ENCODE peak calls at places on chromosome 5, in ten cellular contexts. One of them, this sample, is unnamed.

GRCh38 chr5:37940931-37941623 is 101.2 kb upstream of the GDNF start:
- DNase-seq in activated naive CD8-positive, alpha-beta T cell treated with anti-CD3 and anti-CD28 coated beads, Interleukin-2, amount 50 U/mL, for 24 hours: no peak
- DNase-seq in right atrium auricular region: no peak
- DNase-seq in stimulated activated naive CD8-positive, alpha-beta T cell treated with anti-CD3 and anti-CD28 coated beads, Interleukin-15, Interleukin-2, amounts not matched to agents 100 U/mL and 50 U/mL, for 24 hours: no peak
- DNase-seq in stimulated activated CD4-positive, alpha-beta T cell treated with anti-CD3 and anti-CD28 coated beads, TNF-alpha, amount 100 ng/mL, for 1 hour: no peak
- DNase-seq in ELF-1: no peak
- DNase-seq in fibroblast of the conjunctiva: no peak
- DNase-seq in activated CD8-positive, alpha-beta memory T cell treated with anti-CD3 and anti-CD28 coated beads, Interleukin-2, amount 50 U/mL, for 4 hours: no peak
- DNase-seq in HT-29: no peak
- DNase-seq in brain microvascular endothelial cell: no peak
- DNase-seq in this sample: no peak

GRCh38 chr5:96963267-96963666 is 27.4 kb downstream of the LNPEP start:
- DNase-seq in activated naive CD8-positive, alpha-beta T cell treated with anti-CD3 and anti-CD28 coated beads, Interleukin-2, amount 50 U/mL, for 24 hours: no peak
- DNase-seq in right atrium auricular region: peak
- DNase-seq in stimulated activated naive CD8-positive, alpha-beta T cell treated with anti-CD3 and anti-CD28 coated beads, Interleukin-15, Interleukin-2, amounts not matched to agents 100 U/mL and 50 U/mL, for 24 hours: peak
- DNase-seq in stimulated activated CD4-positive, alpha-beta T cell treated with anti-CD3 and anti-CD28 coated beads, TNF-alpha, amount 100 ng/mL, for 1 hour: no peak
- DNase-seq in ELF-1: peak
- DNase-seq in fibroblast of the conjunctiva: peak
- DNase-seq in activated CD8-positive, alpha-beta memory T cell treated with anti-CD3 and anti-CD28 coated beads, Interleukin-2, amount 50 U/mL, for 4 hours: peak
- DNase-seq in HT-29: no peak
- DNase-seq in brain microvascular endothelial cell: peak
- DNase-seq in this sample: no peak

GRCh38 chr5:112848116-112848811 is 12.8 kb upstream of the SRP19 start:
- DNase-seq in activated naive CD8-positive, alpha-beta T cell treated with anti-CD3 and anti-CD28 coated beads, Interleukin-2, amount 50 U/mL, for 24 hours: no peak
- DNase-seq in right atrium auricular region: no peak
- DNase-seq in stimulated activated naive CD8-positive, alpha-beta T cell treated with anti-CD3 and anti-CD28 coated beads, Interleukin-15, Interleukin-2, amounts not matched to agents 100 U/mL and 50 U/mL, for 24 hours: no peak
- DNase-seq in stimulated activated CD4-positive, alpha-beta T cell treated with anti-CD3 and anti-CD28 coated beads, TNF-alpha, amount 100 ng/mL, for 1 hour: no peak
- DNase-seq in ELF-1: peak
- DNase-seq in fibroblast of the conjunctiva: peak
- DNase-seq in activated CD8-positive, alpha-beta memory T cell treated with anti-CD3 and anti-CD28 coated beads, Interleukin-2, amount 50 U/mL, for 4 hours: no peak
- DNase-seq in HT-29: peak
- DNase-seq in brain microvascular endothelial cell: peak
- DNase-seq in this sample: no peak

GRCh38 chr5:145988993-145989392 is 52.6 kb downstream of the SH3RF2 start:
- DNase-seq in activated naive CD8-positive, alpha-beta T cell treated with anti-CD3 and anti-CD28 coated beads, Interleukin-2, amount 50 U/mL, for 24 hours: no peak
- DNase-seq in right atrium auricular region: no peak
- DNase-seq in stimulated activated naive CD8-positive, alpha-beta T cell treated with anti-CD3 and anti-CD28 coated beads, Interleukin-15, Interleukin-2, amounts not matched to agents 100 U/mL and 50 U/mL, for 24 hours: no peak
- DNase-seq in stimulated activated CD4-positive, alpha-beta T cell treated with anti-CD3 and anti-CD28 coated beads, TNF-alpha, amount 100 ng/mL, for 1 hour: no peak
- DNase-seq in ELF-1: no peak
- DNase-seq in fibroblast of the conjunctiva: no peak
- DNase-seq in activated CD8-positive, alpha-beta memory T cell treated with anti-CD3 and anti-CD28 coated beads, Interleukin-2, amount 50 U/mL, for 4 hours: no peak
- DNase-seq in HT-29: no peak
- DNase-seq in brain microvascular endothelial cell: no peak
- DNase-seq in this sample: no peak

GRCh38 chr5:32916648-32917047 is 205.5 kb downstream of the NPR3 start:
- DNase-seq in activated naive CD8-positive, alpha-beta T cell treated with anti-CD3 and anti-CD28 coated beads, Interleukin-2, amount 50 U/mL, for 24 hours: no peak
- DNase-seq in right atrium auricular region: no peak
- DNase-seq in stimulated activated naive CD8-positive, alpha-beta T cell treated with anti-CD3 and anti-CD28 coated beads, Interleukin-15, Interleukin-2, amounts not matched to agents 100 U/mL and 50 U/mL, for 24 hours: no peak
- DNase-seq in stimulated activated CD4-positive, alpha-beta T cell treated with anti-CD3 and anti-CD28 coated beads, TNF-alpha, amount 100 ng/mL, for 1 hour: no peak
- DNase-seq in ELF-1: peak
- DNase-seq in fibroblast of the conjunctiva: peak
- DNase-seq in activated CD8-positive, alpha-beta memory T cell treated with anti-CD3 and anti-CD28 coated beads, Interleukin-2, amount 50 U/mL, for 4 hours: no peak
- DNase-seq in HT-29: peak
- DNase-seq in brain microvascular endothelial cell: peak
- DNase-seq in this sample: no peak

GRCh38 chr5:174101331-174101730 is 55.8 kb downstream of the NSG2 start:
- DNase-seq in activated naive CD8-positive, alpha-beta T cell treated with anti-CD3 and anti-CD28 coated beads, Interleukin-2, amount 50 U/mL, for 24 hours: no peak
- DNase-seq in right atrium auricular region: no peak
- DNase-seq in stimulated activated naive CD8-positive, alpha-beta T cell treated with anti-CD3 and anti-CD28 coated beads, Interleukin-15, Interleukin-2, amounts not matched to agents 100 U/mL and 50 U/mL, for 24 hours: no peak
- DNase-seq in stimulated activated CD4-positive, alpha-beta T cell treated with anti-CD3 and anti-CD28 coated beads, TNF-alpha, amount 100 ng/mL, for 1 hour: no peak
- DNase-seq in ELF-1: no peak
- DNase-seq in fibroblast of the conjunctiva: no peak
- DNase-seq in activated CD8-positive, alpha-beta memory T cell treated with anti-CD3 and anti-CD28 coated beads, Interleukin-2, amount 50 U/mL, for 4 hours: no peak
- DNase-seq in HT-29: no peak
- DNase-seq in brain microvascular endothelial cell: no peak
- DNase-seq in this sample: no peak

GRCh38 chr5:151213803-151214613 is 9.9 kb downstream of the CCDC69 start:
- DNase-seq in activated naive CD8-positive, alpha-beta T cell treated with anti-CD3 and anti-CD28 coated beads, Interleukin-2, amount 50 U/mL, for 24 hours: peak
- DNase-seq in right atrium auricular region: peak
- DNase-seq in stimulated activated naive CD8-positive, alpha-beta T cell treated with anti-CD3 and anti-CD28 coated beads, Interleukin-15, Interleukin-2, amounts not matched to agents 100 U/mL and 50 U/mL, for 24 hours: peak
- DNase-seq in stimulated activated CD4-positive, alpha-beta T cell treated with anti-CD3 and anti-CD28 coated beads, TNF-alpha, amount 100 ng/mL, for 1 hour: peak
- DNase-seq in ELF-1: peak
- DNase-seq in fibroblast of the conjunctiva: peak
- DNase-seq in activated CD8-positive, alpha-beta memory T cell treated with anti-CD3 and anti-CD28 coated beads, Interleukin-2, amount 50 U/mL, for 4 hours: peak
- DNase-seq in HT-29: no peak
- DNase-seq in brain microvascular endothelial cell: peak
- DNase-seq in this sample: peak

GRCh38 chr5:108212775-108213346 is 169.0 kb downstream of the FBXL17 start:
- DNase-seq in activated naive CD8-positive, alpha-beta T cell treated with anti-CD3 and anti-CD28 coated beads, Interleukin-2, amount 50 U/mL, for 24 hours: no peak
- DNase-seq in right atrium auricular region: no peak
- DNase-seq in stimulated activated naive CD8-positive, alpha-beta T cell treated with anti-CD3 and anti-CD28 coated beads, Interleukin-15, Interleukin-2, amounts not matched to agents 100 U/mL and 50 U/mL, for 24 hours: no peak
- DNase-seq in stimulated activated CD4-positive, alpha-beta T cell treated with anti-CD3 and anti-CD28 coated beads, TNF-alpha, amount 100 ng/mL, for 1 hour: no peak
- DNase-seq in ELF-1: peak
- DNase-seq in fibroblast of the conjunctiva: no peak
- DNase-seq in activated CD8-positive, alpha-beta memory T cell treated with anti-CD3 and anti-CD28 coated beads, Interleukin-2, amount 50 U/mL, for 4 hours: no peak
- DNase-seq in HT-29: peak
- DNase-seq in brain microvascular endothelial cell: peak
- DNase-seq in this sample: no peak

GRCh38 chr5:62569466-62569865 is 9.2 kb upstream of the LRRC70 start:
- DNase-seq in activated naive CD8-positive, alpha-beta T cell treated with anti-CD3 and anti-CD28 coated beads, Interleukin-2, amount 50 U/mL, for 24 hours: no peak
- DNase-seq in right atrium auricular region: no peak
- DNase-seq in stimulated activated naive CD8-positive, alpha-beta T cell treated with anti-CD3 and anti-CD28 coated beads, Interleukin-15, Interleukin-2, amounts not matched to agents 100 U/mL and 50 U/mL, for 24 hours: no peak
- DNase-seq in stimulated activated CD4-positive, alpha-beta T cell treated with anti-CD3 and anti-CD28 coated beads, TNF-alpha, amount 100 ng/mL, for 1 hour: no peak
- DNase-seq in ELF-1: no peak
- DNase-seq in fibroblast of the conjunctiva: no peak
- DNase-seq in activated CD8-positive, alpha-beta memory T cell treated with anti-CD3 and anti-CD28 coated beads, Interleukin-2, amount 50 U/mL, for 4 hours: no peak
- DNase-seq in HT-29: no peak
- DNase-seq in brain microvascular endothelial cell: no peak
- DNase-seq in this sample: no peak

GRCh38 chr5:50733737-50734136 is 67.3 kb downstream of the PARP8 start:
- DNase-seq in activated naive CD8-positive, alpha-beta T cell treated with anti-CD3 and anti-CD28 coated beads, Interleukin-2, amount 50 U/mL, for 24 hours: no peak
- DNase-seq in right atrium auricular region: no peak
- DNase-seq in stimulated activated naive CD8-positive, alpha-beta T cell treated with anti-CD3 and anti-CD28 coated beads, Interleukin-15, Interleukin-2, amounts not matched to agents 100 U/mL and 50 U/mL, for 24 hours: no peak
- DNase-seq in stimulated activated CD4-positive, alpha-beta T cell treated with anti-CD3 and anti-CD28 coated beads, TNF-alpha, amount 100 ng/mL, for 1 hour: no peak
- DNase-seq in ELF-1: no peak
- DNase-seq in fibroblast of the conjunctiva: no peak
- DNase-seq in activated CD8-positive, alpha-beta memory T cell treated with anti-CD3 and anti-CD28 coated beads, Interleukin-2, amount 50 U/mL, for 4 hours: no peak
- DNase-seq in HT-29: no peak
- DNase-seq in brain microvascular endothelial cell: no peak
- DNase-seq in this sample: no peak

GRCh38 chr5:169160405-169160901 is 140.5 kb downstream of the SLIT3 start:
- DNase-seq in activated naive CD8-positive, alpha-beta T cell treated with anti-CD3 and anti-CD28 coated beads, Interleukin-2, amount 50 U/mL, for 24 hours: no peak
- DNase-seq in right atrium auricular region: peak
- DNase-seq in stimulated activated naive CD8-positive, alpha-beta T cell treated with anti-CD3 and anti-CD28 coated beads, Interleukin-15, Interleukin-2, amounts not matched to agents 100 U/mL and 50 U/mL, for 24 hours: no peak
- DNase-seq in stimulated activated CD4-positive, alpha-beta T cell treated with anti-CD3 and anti-CD28 coated beads, TNF-alpha, amount 100 ng/mL, for 1 hour: no peak
- DNase-seq in ELF-1: no peak
- DNase-seq in fibroblast of the conjunctiva: no peak
- DNase-seq in activated CD8-positive, alpha-beta memory T cell treated with anti-CD3 and anti-CD28 coated beads, Interleukin-2, amount 50 U/mL, for 4 hours: no peak
- DNase-seq in HT-29: peak
- DNase-seq in brain microvascular endothelial cell: peak
- DNase-seq in this sample: no peak

GRCh38 chr5:25056846-25057245 is 412.1 kb upstream of the CDH10 start:
- DNase-seq in activated naive CD8-positive, alpha-beta T cell treated with anti-CD3 and anti-CD28 coated beads, Interleukin-2, amount 50 U/mL, for 24 hours: no peak
- DNase-seq in right atrium auricular region: no peak
- DNase-seq in stimulated activated naive CD8-positive, alpha-beta T cell treated with anti-CD3 and anti-CD28 coated beads, Interleukin-15, Interleukin-2, amounts not matched to agents 100 U/mL and 50 U/mL, for 24 hours: no peak
- DNase-seq in stimulated activated CD4-positive, alpha-beta T cell treated with anti-CD3 and anti-CD28 coated beads, TNF-alpha, amount 100 ng/mL, for 1 hour: no peak
- DNase-seq in ELF-1: no peak
- DNase-seq in fibroblast of the conjunctiva: no peak
- DNase-seq in activated CD8-positive, alpha-beta memory T cell treated with anti-CD3 and anti-CD28 coated beads, Interleukin-2, amount 50 U/mL, for 4 hours: no peak
- DNase-seq in HT-29: no peak
- DNase-seq in brain microvascular endothelial cell: no peak
- DNase-seq in this sample: no peak

GRCh38 chr5:145923405-145923804 is 13.0 kb upstream of the SH3RF2 start:
- DNase-seq in activated naive CD8-positive, alpha-beta T cell treated with anti-CD3 and anti-CD28 coated beads, Interleukin-2, amount 50 U/mL, for 24 hours: no peak
- DNase-seq in right atrium auricular region: no peak
- DNase-seq in stimulated activated naive CD8-positive, alpha-beta T cell treated with anti-CD3 and anti-CD28 coated beads, Interleukin-15, Interleukin-2, amounts not matched to agents 100 U/mL and 50 U/mL, for 24 hours: no peak
- DNase-seq in stimulated activated CD4-positive, alpha-beta T cell treated with anti-CD3 and anti-CD28 coated beads, TNF-alpha, amount 100 ng/mL, for 1 hour: no peak
- DNase-seq in ELF-1: no peak
- DNase-seq in fibroblast of the conjunctiva: no peak
- DNase-seq in activated CD8-positive, alpha-beta memory T cell treated with anti-CD3 and anti-CD28 coated beads, Interleukin-2, amount 50 U/mL, for 4 hours: no peak
- DNase-seq in HT-29: no peak
- DNase-seq in brain microvascular endothelial cell: no peak
- DNase-seq in this sample: no peak

GRCh38 chr5:39131210-39132127 is 57.3 kb upstream of the RICTOR start:
- DNase-seq in activated naive CD8-positive, alpha-beta T cell treated with anti-CD3 and anti-CD28 coated beads, Interleukin-2, amount 50 U/mL, for 24 hours: no peak
- DNase-seq in right atrium auricular region: no peak
- DNase-seq in stimulated activated naive CD8-positive, alpha-beta T cell treated with anti-CD3 and anti-CD28 coated beads, Interleukin-15, Interleukin-2, amounts not matched to agents 100 U/mL and 50 U/mL, for 24 hours: no peak
- DNase-seq in stimulated activated CD4-positive, alpha-beta T cell treated with anti-CD3 and anti-CD28 coated beads, TNF-alpha, amount 100 ng/mL, for 1 hour: no peak
- DNase-seq in ELF-1: no peak
- DNase-seq in fibroblast of the conjunctiva: no peak
- DNase-seq in activated CD8-positive, alpha-beta memory T cell treated with anti-CD3 and anti-CD28 coated beads, Interleukin-2, amount 50 U/mL, for 4 hours: no peak
- DNase-seq in HT-29: no peak
- DNase-seq in brain microvascular endothelial cell: no peak
- DNase-seq in this sample: no peak

GRCh38 chr5:181223729-181224389 is 778 bp downstream of the TRIM41 start:
- DNase-seq in activated naive CD8-positive, alpha-beta T cell treated with anti-CD3 and anti-CD28 coated beads, Interleukin-2, amount 50 U/mL, for 24 hours: peak
- DNase-seq in right atrium auricular region: no peak
- DNase-seq in stimulated activated naive CD8-positive, alpha-beta T cell treated with anti-CD3 and anti-CD28 coated beads, Interleukin-15, Interleukin-2, amounts not matched to agents 100 U/mL and 50 U/mL, for 24 hours: peak
- DNase-seq in stimulated activated CD4-positive, alpha-beta T cell treated with anti-CD3 and anti-CD28 coated beads, TNF-alpha, amount 100 ng/mL, for 1 hour: no peak
- DNase-seq in ELF-1: no peak
- DNase-seq in fibroblast of the conjunctiva: no peak
- DNase-seq in activated CD8-positive, alpha-beta memory T cell treated with anti-CD3 and anti-CD28 coated beads, Interleukin-2, amount 50 U/mL, for 4 hours: no peak
- DNase-seq in HT-29: no peak
- DNase-seq in brain microvascular endothelial cell: no peak
- DNase-seq in this sample: no peak

GRCh38 chr5:113693621-113694130 is 180.2 kb downstream of the YTHDC2 start:
- DNase-seq in activated naive CD8-positive, alpha-beta T cell treated with anti-CD3 and anti-CD28 coated beads, Interleukin-2, amount 50 U/mL, for 24 hours: no peak
- DNase-seq in right atrium auricular region: no peak
- DNase-seq in stimulated activated naive CD8-positive, alpha-beta T cell treated with anti-CD3 and anti-CD28 coated beads, Interleukin-15, Interleukin-2, amounts not matched to agents 100 U/mL and 50 U/mL, for 24 hours: no peak
- DNase-seq in stimulated activated CD4-positive, alpha-beta T cell treated with anti-CD3 and anti-CD28 coated beads, TNF-alpha, amount 100 ng/mL, for 1 hour: no peak
- DNase-seq in ELF-1: no peak
- DNase-seq in fibroblast of the conjunctiva: no peak
- DNase-seq in activated CD8-positive, alpha-beta memory T cell treated with anti-CD3 and anti-CD28 coated beads, Interleukin-2, amount 50 U/mL, for 4 hours: no peak
- DNase-seq in HT-29: no peak
- DNase-seq in brain microvascular endothelial cell: no peak
- DNase-seq in this sample: no peak

GRCh38 chr5:6759401-6759800 is 46.2 kb downstream of the TENT4A start:
- DNase-seq in activated naive CD8-positive, alpha-beta T cell treated with anti-CD3 and anti-CD28 coated beads, Interleukin-2, amount 50 U/mL, for 24 hours: no peak
- DNase-seq in right atrium auricular region: no peak
- DNase-seq in stimulated activated naive CD8-positive, alpha-beta T cell treated with anti-CD3 and anti-CD28 coated beads, Interleukin-15, Interleukin-2, amounts not matched to agents 100 U/mL and 50 U/mL, for 24 hours: no peak
- DNase-seq in stimulated activated CD4-positive, alpha-beta T cell treated with anti-CD3 and anti-CD28 coated beads, TNF-alpha, amount 100 ng/mL, for 1 hour: no peak
- DNase-seq in ELF-1: peak
- DNase-seq in fibroblast of the conjunctiva: no peak
- DNase-seq in activated CD8-positive, alpha-beta memory T cell treated with anti-CD3 and anti-CD28 coated beads, Interleukin-2, amount 50 U/mL, for 4 hours: no peak
- DNase-seq in HT-29: peak
- DNase-seq in brain microvascular endothelial cell: no peak
- DNase-seq in this sample: no peak

GRCh38 chr5:118220491-118220890 is 767.9 kb downstream of the DTWD2 start:
- DNase-seq in activated naive CD8-positive, alpha-beta T cell treated with anti-CD3 and anti-CD28 coated beads, Interleukin-2, amount 50 U/mL, for 24 hours: no peak
- DNase-seq in right atrium auricular region: no peak
- DNase-seq in stimulated activated naive CD8-positive, alpha-beta T cell treated with anti-CD3 and anti-CD28 coated beads, Interleukin-15, Interleukin-2, amounts not matched to agents 100 U/mL and 50 U/mL, for 24 hours: no peak
- DNase-seq in stimulated activated CD4-positive, alpha-beta T cell treated with anti-CD3 and anti-CD28 coated beads, TNF-alpha, amount 100 ng/mL, for 1 hour: no peak
- DNase-seq in ELF-1: no peak
- DNase-seq in fibroblast of the conjunctiva: no peak
- DNase-seq in activated CD8-positive, alpha-beta memory T cell treated with anti-CD3 and anti-CD28 coated beads, Interleukin-2, amount 50 U/mL, for 4 hours: no peak
- DNase-seq in HT-29: no peak
- DNase-seq in brain microvascular endothelial cell: no peak
- DNase-seq in this sample: no peak

GRCh38 chr5:143506881-143507552 is 103.5 kb upstream of the NR3C1 start:
- DNase-seq in activated naive CD8-positive, alpha-beta T cell treated with anti-CD3 and anti-CD28 coated beads, Interleukin-2, amount 50 U/mL, for 24 hours: no peak
- DNase-seq in right atrium auricular region: no peak
- DNase-seq in stimulated activated naive CD8-positive, alpha-beta T cell treated with anti-CD3 and anti-CD28 coated beads, Interleukin-15, Interleukin-2, amounts not matched to agents 100 U/mL and 50 U/mL, for 24 hours: no peak
- DNase-seq in stimulated activated CD4-positive, alpha-beta T cell treated with anti-CD3 and anti-CD28 coated beads, TNF-alpha, amount 100 ng/mL, for 1 hour: no peak
- DNase-seq in ELF-1: no peak
- DNase-seq in fibroblast of the conjunctiva: peak
- DNase-seq in activated CD8-positive, alpha-beta memory T cell treated with anti-CD3 and anti-CD28 coated beads, Interleukin-2, amount 50 U/mL, for 4 hours: no peak
- DNase-seq in HT-29: peak
- DNase-seq in brain microvascular endothelial cell: peak
- DNase-seq in this sample: no peak

GRCh38 chr5:463952-464351 is 21.0 kb downstream of the EXOC3 start:
- DNase-seq in activated naive CD8-positive, alpha-beta T cell treated with anti-CD3 and anti-CD28 coated beads, Interleukin-2, amount 50 U/mL, for 24 hours: peak
- DNase-seq in right atrium auricular region: no peak
- DNase-seq in stimulated activated naive CD8-positive, alpha-beta T cell treated with anti-CD3 and anti-CD28 coated beads, Interleukin-15, Interleukin-2, amounts not matched to agents 100 U/mL and 50 U/mL, for 24 hours: peak
- DNase-seq in stimulated activated CD4-positive, alpha-beta T cell treated with anti-CD3 and anti-CD28 coated beads, TNF-alpha, amount 100 ng/mL, for 1 hour: peak
- DNase-seq in ELF-1: no peak
- DNase-seq in fibroblast of the conjunctiva: no peak
- DNase-seq in activated CD8-positive, alpha-beta memory T cell treated with anti-CD3 and anti-CD28 coated beads, Interleukin-2, amount 50 U/mL, for 4 hours: peak
- DNase-seq in HT-29: no peak
- DNase-seq in brain microvascular endothelial cell: no peak
- DNase-seq in this sample: no peak

GRCh38 chr5:173625686-173626500 is 9.4 kb upstream of the BOD1 start:
- DNase-seq in activated naive CD8-positive, alpha-beta T cell treated with anti-CD3 and anti-CD28 coated beads, Interleukin-2, amount 50 U/mL, for 24 hours: no peak
- DNase-seq in right atrium auricular region: no peak
- DNase-seq in stimulated activated naive CD8-positive, alpha-beta T cell treated with anti-CD3 and anti-CD28 coated beads, Interleukin-15, Interleukin-2, amounts not matched to agents 100 U/mL and 50 U/mL, for 24 hours: no peak
- DNase-seq in stimulated activated CD4-positive, alpha-beta T cell treated with anti-CD3 and anti-CD28 coated beads, TNF-alpha, amount 100 ng/mL, for 1 hour: no peak
- DNase-seq in ELF-1: peak
- DNase-seq in fibroblast of the conjunctiva: no peak
- DNase-seq in activated CD8-positive, alpha-beta memory T cell treated with anti-CD3 and anti-CD28 coated beads, Interleukin-2, amount 50 U/mL, for 4 hours: no peak
- DNase-seq in HT-29: no peak
- DNase-seq in brain microvascular endothelial cell: no peak
- DNase-seq in this sample: no peak